ENCODE peak calls at places on chromosomes 6 and 20, in five cellular contexts. K is HepG2, C is K562, S is GM12878, G is H1. A is an unnamed sample.

GRCh38 chr20:63228786-63229185 is 6.9 kb upstream of the BIRC7 start:
- DNase-seq in K (no peak), C (peak), S (no peak), G (no peak), A (no peak)

GRCh38 chr20:62780204-62780603 is 16.1 kb upstream of the MRGBP start:
- DNase-seq in K (no peak), C (no peak), S (no peak), G (no peak), A (no peak)

GRCh38 chr6:17803409-17803808 is 96.7 kb upstream of the NUP153 start:
- DNase-seq in K (peak), C (no peak), S (no peak), G (no peak), A (no peak)

GRCh38 chr6:45445749-45446454 is 68.2 kb upstream of the SUPT3H start:
- DNase-seq in K (peak), C (peak), S (no peak), G (no peak), A (no peak)

GRCh38 chr6:25122001-25122400 is 157.2 kb upstream of the CARMIL1 start:
- DNase-seq in K (no peak), C (no peak), S (no peak), G (no peak), A (no peak)

GRCh38 chr6:12266571-12266970 is 23.6 kb upstream of the EDN1 start:
- DNase-seq in K (no peak), C (no peak), S (no peak), G (no peak), A (no peak)

GRCh38 chr6:131212024-131212423 is 76.8 kb downstream of the AKAP7 start:
- DNase-seq in K (no peak), C (no peak), S (no peak), G (no peak), A (no peak)

GRCh38 chr20:37643400-37643799 is 50.4 kb upstream of the CTNNBL1 start:
- DNase-seq in K (no peak), C (no peak), S (no peak), G (no peak), A (no peak)

GRCh38 chr6:34771727-34772126 is 14.4 kb downstream of the SNRPC start:
- DNase-seq in K (no peak), C (no peak), S (no peak), G (no peak), A (no peak)

GRCh38 chr20:34896086-34896551 is 19.7 kb downstream of the ACSS2 start:
- DNase-seq in K (no peak), C (no peak), S (no peak), G (no peak), A (no peak)

GRCh38 chr6:51019785-51020184 is 201.1 kb downstream of the TFAP2B start:
- DNase-seq in K (no peak), C (no peak), S (no peak), G (no peak), A (no peak)

GRCh38 chr6:125792680-125793079 is 1.9 kb downstream of the NCOA7 start:
- DNase-seq in K (no peak), C (no peak), S (no peak), G (no peak), A (no peak)

GRCh38 chr20:57341657-57342056 is 9.4 kb upstream of the RAE1 start:
- DNase-seq in K (no peak), C (no peak), S (no peak), G (no peak), A (no peak)

GRCh38 chr6:2047855-2048254 is 197.6 kb downstream of the GMDS start:
- DNase-seq in K (no peak), C (no peak), S (no peak), G (no peak), A (no peak)

GRCh38 chr20:24764027-24764797 is 184.9 kb upstream of the CST7 start:
- DNase-seq in K (no peak), C (no peak), S (no peak), G (no peak), A (no peak)

GRCh38 chr6:21598662-21599061 is 5.1 kb downstream of the SOX4 start:
- DNase-seq in K (no peak), C (no peak), S (no peak), G (no peak), A (no peak)

GRCh38 chr6:163748886-163749285 is 334.4 kb downstream of the QKI start:
- DNase-seq in K (no peak), C (no peak), S (no peak), G (no peak), A (no peak)

GRCh38 chr20:13883425-13883824 is 98.6 kb downstream of the NDUFAF5 start:
- DNase-seq in K (no peak), C (no peak), S (no peak), G (no peak), A (no peak)

GRCh38 chr6:108559097-108559883 is 1.4 kb upstream of the FOXO3 start:
- DNase-seq in K (peak), C (peak), S (no peak), G (peak), A (peak)

GRCh38 chr6:98678481-98678880 is 155.9 kb upstream of the POU3F2 start:
- DNase-seq in K (no peak), C (no peak), S (no peak), G (no peak), A (no peak)

GRCh38 chr6:2460216-2460734 is 214.9 kb upstream of the GMDS start:
- DNase-seq in K (no peak), C (no peak), S (no peak), G (no peak), A (no peak)

GRCh38 chr20:33569290-33570094 is 79.6 kb downstream of the CBFA2T2 start:
- DNase-seq in K (peak), C (no peak), S (no peak), G (no peak), A (no peak)

GRCh38 chr6:33008944-33009861 is at the start of gene HLA-DOA:
- DNase-seq in K (no peak), C (peak), S (peak), G (peak), A (peak)

GRCh38 chr6:40774932-40775331 is 187.8 kb upstream of the LRFN2 start:
- DNase-seq in K (no peak), C (no peak), S (no peak), G (no peak), A (no peak)

GRCh38 chr6:43978473-43979360 is 148.5 kb downstream of the MRPL14 start:
- DNase-seq in K (no peak), C (no peak), S (no peak), G (peak), A (no peak)

GRCh38 chr20:12093062-12093796 is 175.5 kb downstream of the BTBD3 start:
- DNase-seq in K (no peak), C (no peak), S (no peak), G (no peak), A (no peak)

GRCh38 chr6:100420711-100421110 is 44.0 kb downstream of the SIM1 start:
- DNase-seq in K (no peak), C (no peak), S (no peak), G (no peak), A (no peak)

GRCh38 chr6:37538107-37538506 is 38.4 kb upstream of the CCDC167 start:
- DNase-seq in K (peak), C (peak), S (no peak), G (peak), A (peak)

GRCh38 chr6:52725133-52725529 is 38.1 kb downstream of the GSTA2 start:
- DNase-seq in K (no peak), C (no peak), S (no peak), G (no peak), A (no peak)

GRCh38 chr20:62531046-62531838 is 55.4 kb upstream of the GATA5 start:
- DNase-seq in K (no peak), C (no peak), S (no peak), G (no peak), A (no peak)

GRCh38 chr20:600736-601135 is 9.4 kb downstream of the TCF15 start:
- DNase-seq in K (no peak), C (no peak), S (no peak), G (no peak), A (no peak)

GRCh38 chr20:33407251-33407650 is 5.9 kb upstream of the CDK5RAP1 start:
- DNase-seq in K (no peak), C (no peak), S (no peak), G (no peak), A (no peak)

GRCh38 chr6:47663462-47664216 is 34.7 kb upstream of the ADGRF4 start:
- DNase-seq in K (no peak), C (no peak), S (no peak), G (peak), A (no peak)

GRCh38 chr6:134870677-134871498 is 79.0 kb downstream of the ALDH8A1 start:
- DNase-seq in K (no peak), C (no peak), S (peak), G (no peak), A (peak)

GRCh38 chr6:15408008-15408407 is 162.1 kb downstream of the JARID2 start:
- DNase-seq in K (no peak), C (no peak), S (no peak), G (no peak), A (no peak)

GRCh38 chr6:15409301-15410125 is 163.6 kb downstream of the JARID2 start:
- DNase-seq in K (no peak), C (peak), S (no peak), G (no peak), A (no peak)

GRCh38 chr6:15410126-15410391 is 164.2 kb downstream of the JARID2 start:
- DNase-seq in K (no peak), C (peak), S (no peak), G (peak), A (no peak)

GRCh38 chr6:15410752-15411151 is 164.9 kb downstream of the JARID2 start:
- DNase-seq in K (no peak), C (no peak), S (no peak), G (no peak), A (no peak)

DNA sequence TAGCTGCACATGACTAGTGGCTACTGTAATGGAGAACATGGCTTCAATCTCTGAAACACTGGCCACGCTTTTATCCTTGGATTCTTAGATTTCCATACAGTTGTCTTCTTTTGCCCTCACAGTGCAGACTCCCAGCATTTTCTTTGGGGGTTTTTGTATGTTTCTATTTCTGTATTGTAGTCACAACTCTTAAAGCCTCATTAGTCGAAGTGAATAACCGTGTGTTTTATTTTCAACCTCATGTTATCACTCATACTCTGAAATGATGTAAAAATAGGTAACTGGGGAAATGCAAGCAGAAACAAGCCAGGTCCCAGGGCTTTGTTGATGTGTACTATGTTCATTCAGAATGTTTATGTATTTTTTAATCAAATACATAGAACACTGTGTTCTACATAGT is 162.9 kb downstream of the JARID2 start:
- DNase-seq in K (no peak), C (no peak), S (no peak), G (no peak), A (no peak)
- TF ChIP-seq POLR2AphosphoS5 in K (no peak), C (no peak), S (no peak), G (no peak), A (no peak)

GRCh38 chr6:113856571-113857564 is at the start of gene MARCKS:
- DNase-seq in K (peak), C (peak), S (no peak), G (peak), A (peak)
- TF ChIP-seq TAF1 in K (peak), C (no peak), S (peak), G (peak), A (peak)

GRCh38 chr20:59047938-59048680 is 5.5 kb upstream of the PRELID3B start:
- DNase-seq in K (peak), C (no peak), S (no peak), G (no peak), A (no peak)
- TF ChIP-seq POLR2AphosphoS5 in K (no peak), C (no peak), S (no peak), G (no peak), A (no peak)

DNA sequence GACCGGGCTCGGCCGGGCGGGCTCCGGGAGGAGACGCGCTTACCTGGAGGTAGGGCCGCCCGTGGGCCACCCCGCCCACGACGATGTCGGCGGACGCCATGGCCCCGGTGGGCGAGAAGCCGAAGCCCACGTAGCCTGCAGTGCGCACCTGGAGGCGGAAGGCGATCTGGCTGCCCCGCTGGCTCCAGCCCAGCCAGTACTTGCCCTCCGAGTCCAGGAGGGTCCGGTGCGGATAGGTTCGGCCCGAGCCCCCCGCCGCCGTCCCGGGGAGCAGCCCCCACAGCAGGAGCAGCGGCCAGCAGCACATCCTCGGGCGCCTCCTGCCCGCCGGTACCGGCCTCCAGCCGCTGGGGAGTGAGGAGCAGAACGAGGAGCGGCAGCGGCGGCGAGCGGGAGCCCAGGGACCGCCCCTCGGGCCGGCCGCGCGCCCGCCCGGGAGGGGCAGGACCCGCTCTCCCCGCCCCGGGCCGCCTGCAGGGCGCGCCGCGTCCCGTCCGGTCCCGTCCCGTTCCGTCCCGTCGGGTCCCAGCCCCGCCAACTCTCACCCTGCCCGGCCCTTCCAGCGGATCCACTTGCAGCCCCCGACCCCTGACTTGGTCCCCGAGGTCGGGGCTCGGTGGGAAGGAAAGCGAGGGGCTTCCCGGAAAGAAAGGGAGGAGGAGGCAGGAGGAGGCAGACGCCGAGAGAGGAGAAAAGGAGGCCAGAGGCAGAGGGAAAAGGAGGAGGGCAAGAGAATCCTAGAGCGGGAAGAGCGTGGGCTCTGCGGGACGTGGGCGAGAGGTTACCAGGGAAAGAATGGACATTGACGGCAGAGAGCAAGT is at the start of gene MOXD1:
- DNase-seq in K (no peak), C (peak), S (no peak), G (peak), A (peak)
- TF ChIP-seq TAF1 in K (no peak), C (no peak), S (no peak), G (no peak), A (no peak)